ENCODE peak calls at places on chromosome 15, in four cellular contexts. K is MM.1S; S is iPS DF 6.9; L is effector memory CD4-positive, alpha-beta T cell. G is an unnamed sample.

GRCh38 chr15:20353966-20354883 is 187.4 kb downstream of the GOLGA6L6 start:
- DNase-seq in K (no peak), S (no peak), L (no peak), G (no peak)

GRCh38 chr15:97566957-97567356 is 393.5 kb upstream of the ARRDC4 start:
- DNase-seq in S (no peak), K (no peak), L (no peak), G (no peak)

GRCh38 chr15:48413304-48413703 is 82.1 kb downstream of the DUT start:
- DNase-seq in K (no peak), L (no peak), S (no peak), G (no peak)

GRCh38 chr15:66016199-66016598 is 146.9 kb downstream of the RAB11A start:
- DNase-seq in K (no peak), S (no peak), L (no peak), G (no peak)

GRCh38 chr15:57146394-57147140 is 228.1 kb downstream of the TCF12 start:
- DNase-seq in L (no peak), S (no peak), K (peak; percentile 41), G (no peak)

GRCh38 chr15:60059186-60059585 is 55.1 kb downstream of the FOXB1 start:
- DNase-seq in K (no peak), S (no peak), L (no peak), G (no peak)

GRCh38 chr15:81783076-81783475 is 262.7 kb downstream of the MEX3B start:
- DNase-seq in K (no peak), S (no peak), L (no peak), G (no peak)

GRCh38 chr15:101206173-101206572 is 45.7 kb downstream of the CHSY1 start:
- DNase-seq in L (peak; percentile 30), S (no peak), K (no peak), G (peak; percentile 83)

GRCh38 chr15:52658955-52659354 is 20.2 kb downstream of the ATOSA start:
- DNase-seq in S (no peak), L (no peak), K (peak; percentile 92), G (no peak)

GRCh38 chr15:99962006-99962561 is 228.8 kb upstream of the LYSMD4 start:
- DNase-seq in S (no peak), L (no peak), K (no peak), G (peak; percentile 9)

GRCh38 chr15:38481113-38481512 is 27.2 kb downstream of the FAM98B start:
- DNase-seq in K (no peak), L (no peak), S (no peak), G (no peak)

GRCh38 chr15:75727031-75727531 is 14.4 kb upstream of the CSPG4 start:
- DNase-seq in K (no peak), S (no peak), L (no peak), G (no peak)

GRCh38 chr15:26128611-26129140 is 265.5 kb upstream of the ATP10A start:
- DNase-seq in S (no peak), L (no peak), K (no peak), G (no peak)

GRCh38 chr15:50024183-50024795 is 94.7 kb downstream of the ATP8B4 start:
- DNase-seq in S (no peak), L (no peak), K (no peak), G (no peak)

GRCh38 chr15:27970661-27971392 is 128.3 kb downstream of the OCA2 start:
- DNase-seq in K (no peak), L (no peak), S (no peak), G (no peak)

GRCh38 chr15:51067510-51067909 is 27.2 kb downstream of the TNFAIP8L3 start:
- DNase-seq in L (no peak), S (no peak), K (no peak), G (no peak)

GRCh38 chr15:81002254-81003022 is 1.7 kb downstream of the TLNRD1 start:
- DNase-seq in S (no peak), L (no peak), K (peak; percentile 24), G (no peak)

GRCh38 chr15:95520511-95520910 is 810.0 kb upstream of the NR2F2 start:
- DNase-seq in S (no peak), K (no peak), L (no peak), G (no peak)

GRCh38 chr15:68542348-68542747 is 36.4 kb upstream of the CORO2B start:
- DNase-seq in L (no peak), K (no peak), S (no peak), G (no peak)

GRCh38 chr15:68543546-68544008 is 35.2 kb upstream of the CORO2B start:
- DNase-seq in S (no peak), L (no peak), K (no peak), G (no peak)

GRCh38 chr15:68546318-68546717 is 32.5 kb upstream of the CORO2B start:
- DNase-seq in S (no peak), K (no peak), L (no peak), G (no peak)

GRCh38 chr15:68541743-68542142 is 37.0 kb upstream of the CORO2B start:
- DNase-seq in K (no peak), L (no peak), S (no peak), G (no peak)

GRCh38 chr15:68542771-68543544 is 35.8 kb upstream of the CORO2B start:
- DNase-seq in K (no peak), L (no peak), S (no peak), G (peak; percentile 93)
- H3K27me3 ChIP-seq in K (no peaks in the 10 kb centered on the region), L (no peaks in the 10 kb centered on the region), S (no peaks in the 10 kb centered on the region), G (no peaks in the 10 kb centered on the region)

DNA sequence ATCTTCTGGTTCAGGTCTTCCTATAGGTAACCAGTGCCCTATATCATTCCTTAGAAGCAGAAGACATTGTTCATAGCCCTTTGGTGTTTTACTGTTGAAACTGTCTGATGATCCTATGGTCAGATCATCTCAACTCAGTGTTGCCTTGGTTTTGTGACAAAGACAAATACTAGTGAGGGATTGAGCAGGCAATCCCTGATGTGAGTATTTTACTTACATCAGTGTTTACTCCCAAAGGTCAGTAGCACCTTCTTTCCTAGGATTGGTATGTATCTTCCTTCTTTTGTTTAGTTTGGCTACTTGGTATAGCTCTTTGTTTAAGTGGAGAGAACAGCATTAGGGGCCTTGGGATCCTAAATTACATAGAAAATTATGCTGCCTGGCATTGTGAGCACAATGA is 41.1 kb downstream of the BBS4 start:
- DNase-seq in S (no peak), L (no peak), K (no peak), G (no peak)
- H3K27me3 ChIP-seq in S (no peaks in the 10 kb centered on the region), L (no peaks in the 10 kb centered on the region), K (no peaks in the 10 kb centered on the region), G (no peaks in the 10 kb centered on the region)

DNA sequence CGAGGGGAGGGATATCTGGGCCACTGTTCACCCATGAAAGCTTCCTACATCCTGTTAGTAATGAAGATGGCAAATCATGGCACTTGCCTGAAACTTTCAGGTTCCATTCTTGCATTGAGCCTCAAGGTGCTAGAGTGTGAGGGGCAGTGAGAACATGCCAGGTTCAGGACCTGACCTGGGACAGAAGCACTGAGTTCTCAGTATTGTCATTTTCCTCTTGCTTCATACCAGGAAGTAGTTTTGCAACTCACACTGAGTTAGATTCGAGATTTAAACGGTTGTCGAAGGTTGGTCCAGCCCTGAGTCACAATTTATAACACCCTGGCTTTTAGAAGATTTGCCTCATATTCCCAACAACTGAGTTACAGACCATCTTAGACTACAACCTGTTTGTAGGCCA is 11.8 kb upstream of the MEIS2 start:
- DNase-seq in S (no peak), K (no peak), L (no peak), G (no peak)
- H3K27me3 ChIP-seq in S (peaks cover 37% of the 10 kb centered on the region), K (no peaks in the 10 kb centered on the region), L (peaks cover 38% of the 10 kb centered on the region), G (no peaks in the 10 kb centered on the region)

GRCh38 chr15:74132681-74133070 is 2.3 kb downstream of the ISLR2 start:
- DNase-seq in K (no peak), S (no peak), L (no peak), G (no peak)

GRCh38 chr15:74130089-74130848 is at the start of gene ISLR2:
- DNase-seq in S (no peak), L (no peak), K (no peak), G (no peak)

GRCh38 chr15:74133071-74133702 is 2.8 kb downstream of the ISLR2 start:
- DNase-seq in L (no peak), K (no peak), S (no peak), G (no peak)

GRCh38 chr15:74130849-74131617 is 647 bp downstream of the ISLR2 start:
- DNase-seq in S (no peak), K (no peak), L (no peak), G (no peak)

DNA sequence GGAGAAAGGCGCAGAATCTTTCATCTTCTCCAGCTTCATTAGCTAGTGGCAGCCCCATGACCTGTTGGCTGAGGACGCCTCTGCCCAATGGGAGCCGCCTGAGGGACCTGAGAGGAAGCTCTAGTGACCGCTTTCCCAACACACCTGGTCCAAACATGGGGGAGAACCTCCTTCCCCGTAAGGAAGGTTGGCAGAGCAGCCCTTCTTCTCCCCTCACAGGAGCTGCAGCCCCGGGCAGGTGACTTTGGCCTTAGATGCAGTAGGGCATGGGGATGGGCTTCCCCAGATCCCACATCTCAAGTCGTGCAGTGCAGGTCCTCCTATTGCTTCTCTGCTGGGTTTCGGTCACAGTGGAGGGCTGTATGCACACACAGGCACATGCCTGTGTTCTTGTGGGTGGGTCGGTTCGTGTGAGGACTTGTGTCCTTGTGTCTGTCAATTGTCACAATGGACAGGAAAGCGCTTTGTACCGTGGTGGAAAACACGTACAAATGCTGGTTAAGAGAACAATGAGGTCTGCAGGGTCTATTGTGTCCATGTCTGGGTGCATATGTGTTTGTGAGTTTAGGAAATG is 1.3 kb downstream of the ISLR2 start:
- DNase-seq in K (no peak), S (no peak), L (no peak), G (no peak)
- H3K27me3 ChIP-seq in K (peaks cover 61% of the 10 kb centered on the region), S (peaks cover 76% of the 10 kb centered on the region), L (peaks cover 45% of the 10 kb centered on the region), G (peaks cover 76% of the 10 kb centered on the region)

DNA sequence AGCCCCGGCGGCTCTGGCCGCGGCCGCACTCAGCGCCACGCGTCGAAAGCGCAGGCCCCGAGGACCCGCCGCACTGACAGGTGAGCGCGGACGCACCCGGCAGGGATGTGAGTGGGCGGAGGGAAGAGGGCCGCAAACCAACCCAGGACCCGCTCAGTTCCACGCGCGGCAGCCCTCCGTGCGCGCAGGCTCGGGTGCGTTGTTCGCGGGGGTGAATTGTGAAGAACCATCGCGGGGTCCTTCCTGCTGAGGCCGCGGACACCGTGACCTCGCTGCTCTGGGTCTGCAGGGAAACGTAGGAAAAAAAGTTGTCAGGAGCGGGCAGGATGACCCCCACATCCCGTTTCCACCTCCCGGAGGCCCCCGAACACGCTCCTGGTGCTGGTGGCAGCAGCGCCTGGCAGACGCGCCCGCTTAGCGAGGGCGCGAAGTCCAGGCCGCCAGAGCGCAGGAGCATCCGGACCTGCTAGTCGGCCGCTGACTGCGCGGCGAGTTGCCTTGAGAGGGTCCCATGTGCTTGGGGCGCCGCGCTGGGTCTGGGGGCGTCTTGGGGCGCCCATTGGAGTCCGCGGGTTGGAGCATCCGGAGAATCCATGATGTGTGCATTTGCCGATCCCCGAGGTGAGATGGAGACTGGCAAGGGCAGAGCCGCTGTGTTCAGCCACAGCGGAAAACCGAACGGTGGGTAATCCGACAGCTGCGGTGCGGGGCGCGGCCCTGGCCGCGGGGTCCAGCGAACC is 448 bp downstream of the GREM1 start:
- DNase-seq in K (no peak), S (no peak), L (no peak), G (no peak)
- H3K27me3 ChIP-seq in K (peaks cover 15% of the 10 kb centered on the region), S (peaks cover 43% of the 10 kb centered on the region), L (peaks cover 11% of the 10 kb centered on the region), G (peaks cover 68% of the 10 kb centered on the region)

DNA sequence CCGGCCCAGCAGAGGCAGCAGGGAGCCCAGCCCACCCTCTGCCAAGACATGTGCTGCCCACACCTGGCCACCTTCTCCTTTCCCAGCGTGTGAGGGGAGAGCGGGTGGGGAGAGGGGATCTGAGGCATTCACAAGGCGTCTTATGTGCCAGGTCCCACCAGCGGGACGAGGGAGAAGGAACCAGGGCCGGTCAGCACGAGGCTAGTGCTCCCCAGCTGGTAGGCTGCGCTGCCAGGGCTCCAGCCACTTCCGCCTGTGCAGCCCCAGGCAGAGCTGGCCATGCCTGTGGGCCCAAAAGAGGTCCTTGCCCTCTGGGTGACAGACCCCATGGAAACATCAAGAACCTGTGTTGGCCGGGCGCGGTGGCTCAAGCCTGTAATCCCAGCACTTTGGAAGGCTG is 5.9 kb downstream of the MESP1 start:
- DNase-seq in K (no peak), S (no peak), L (no peak), G (no peak)
- H3K27me3 ChIP-seq in K (no peaks in the 10 kb centered on the region), S (peaks cover 42% of the 10 kb centered on the region), L (no peaks in the 10 kb centered on the region), G (no peaks in the 10 kb centered on the region)

G was measured in adrenal gland.